ENCODE peak calls at places on chromosomes 13 and 19, in seven cellular contexts. B is foreskin keratinocyte; J is substantia nigra; N is breast epithelium; A is A549; H is CD8-positive, alpha-beta T cell; T is uterus. Q is an unnamed sample.

GRCh38 chr19:58579473-58580142 is 6.5 kb upstream of the MZF1 start:
- DNase-seq in B (no peak), J (no peak), H (no peak), A (no peak), N (no peak), T (no peak), Q (no peak)

GRCh38 chr13:45928843-45929242 is 77.3 kb upstream of the SIAH3 start:
- DNase-seq in B (no peak), H (no peak), A (no peak), T (no peak), N (no peak), J (no peak), Q (no peak)

GRCh38 chr19:49364083-49364687 is 508 bp downstream of the DKKL1 start:
- DNase-seq in N (no peak), T (peak), H (no peak), J (no peak), A (no peak), B (no peak), Q (no peak)

GRCh38 chr19:28208745-28209144 is 1004.2 kb downstream of the UQCRFS1 start:
- DNase-seq in J (no peak), A (no peak), B (no peak), N (no peak), H (no peak), T (no peak), Q (no peak)

GRCh38 chr13:65091031-65091430 is 2139.1 kb downstream of the PCDH9 start:
- DNase-seq in A (no peak), N (no peak), J (no peak), B (no peak), H (no peak), T (no peak), Q (no peak)

GRCh38 chr19:43662487-43662886 is 7.5 kb downstream of the PLAUR start:
- DNase-seq in N (no peak), B (no peak), T (no peak), J (no peak), A (no peak), H (no peak), Q (no peak)

GRCh38 chr19:11482384-11483050 is 1.7 kb upstream of the ELAVL3 start:
- DNase-seq in J (peak), A (peak), H (peak), N (peak), T (peak), B (peak), Q (peak)

GRCh38 chr13:50286376-50286775 is 271.1 kb downstream of the KCNRG start:
- DNase-seq in A (no peak), N (no peak), B (no peak), H (no peak), T (no peak), J (no peak), Q (no peak)

DNA sequence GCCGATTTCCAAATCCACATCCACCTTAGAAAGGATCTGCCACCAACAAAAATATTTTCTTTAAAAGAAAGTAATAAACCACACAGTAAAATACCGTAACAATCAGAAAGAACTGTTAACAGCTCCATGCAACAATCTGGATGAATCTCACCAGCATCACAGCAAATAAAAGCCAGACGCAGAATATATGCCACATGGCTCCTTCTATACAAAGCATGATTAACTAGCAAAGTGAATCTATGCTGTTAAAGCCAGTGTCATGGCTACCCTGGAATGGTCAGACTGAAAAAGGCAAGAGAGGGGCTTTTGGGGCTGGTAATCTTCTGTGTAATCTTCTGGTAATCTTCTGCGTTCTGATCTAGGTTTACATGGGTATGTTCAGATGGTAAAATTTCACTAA is 81.3 kb downstream of the SACS start:
- DNase-seq in N (no peak), A (no peak), B (no peak), H (no peak), J (no peak), T (no peak), Q (no peak)
- H3K27ac ChIP-seq in N (no peak), A (no peak), B (no peak), H (no peak), J (no peak), T (no peak), Q (no peak)

DNA sequence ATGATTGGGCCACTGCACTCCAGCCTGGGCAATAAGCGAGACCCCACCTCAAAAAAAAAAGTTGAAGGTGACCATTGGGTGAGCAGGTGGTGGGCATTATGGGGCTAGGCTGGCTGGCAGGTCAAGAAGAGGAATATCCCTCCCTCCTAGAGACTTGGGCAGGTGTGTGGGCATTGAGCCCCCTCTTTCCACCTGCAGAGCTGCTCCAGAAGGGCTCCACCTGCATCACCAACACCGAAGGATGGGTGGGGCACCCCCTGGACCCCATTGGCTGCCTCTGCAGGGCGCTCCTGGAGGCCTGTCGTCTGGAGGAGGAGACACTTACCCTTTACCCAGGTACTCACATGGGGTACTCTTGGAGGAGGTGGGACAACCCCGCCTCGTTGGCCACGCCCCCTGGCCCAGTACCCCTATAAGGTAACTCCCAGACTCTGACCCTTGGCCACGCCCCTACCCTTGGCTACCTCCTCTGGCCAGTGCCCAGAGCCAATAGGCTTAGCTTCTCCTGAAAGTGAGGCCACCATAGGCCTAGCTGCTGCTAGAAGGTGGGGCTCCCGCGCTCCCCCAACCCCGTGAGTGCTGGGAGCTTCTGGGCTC is 21.9 kb downstream of the ZSWIM4 start:
- DNase-seq in A (peak), B (no peak), T (no peak), J (no peak), H (peak), N (no peak), Q (peak)
- H3K27ac ChIP-seq in A (no peak), B (no peak), T (no peak), J (no peak), H (no peak), N (no peak), Q (no peak)

DNA sequence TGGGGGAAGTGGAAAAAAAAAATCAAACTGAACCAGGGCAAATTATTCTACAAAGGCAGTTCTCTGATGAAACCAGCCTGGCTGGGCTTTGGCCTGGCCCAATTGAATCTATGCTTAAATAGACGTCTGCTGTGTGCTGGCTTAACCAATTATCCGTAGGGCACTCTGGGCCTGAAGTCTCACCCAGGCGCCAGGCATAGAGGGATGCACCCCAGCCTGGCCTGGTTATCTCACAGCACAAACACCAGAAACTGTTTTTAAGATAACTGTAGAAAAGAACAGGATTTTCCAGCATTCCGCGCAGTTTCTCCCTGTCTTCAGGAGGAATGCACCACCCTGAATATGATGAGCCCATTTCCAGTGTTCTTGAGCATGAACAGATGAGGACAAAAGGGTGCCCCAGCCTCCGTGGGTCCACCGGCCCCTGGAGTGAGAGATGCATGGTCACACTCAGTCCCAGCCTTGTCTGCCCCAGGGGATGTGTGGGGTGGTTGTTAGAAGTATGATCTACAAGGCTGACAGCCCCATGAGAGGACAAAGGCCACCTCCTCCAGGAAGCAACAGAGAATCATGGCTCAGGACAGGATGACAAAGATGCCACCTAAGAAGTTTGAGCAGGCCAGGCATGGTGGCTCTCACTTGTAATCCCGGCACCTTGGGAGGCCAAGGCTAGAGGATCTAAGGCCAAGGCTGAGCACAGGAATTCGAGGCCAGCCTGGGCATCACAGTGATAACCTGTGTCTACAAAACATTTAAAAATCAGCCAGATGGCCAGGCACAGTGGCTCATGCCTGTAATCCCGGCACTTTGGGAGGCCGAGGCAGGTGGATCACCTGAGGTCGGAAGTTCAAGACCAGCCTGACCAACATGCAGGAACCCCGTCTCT is 50.2 kb downstream of the PEPD start:
- DNase-seq in H (no peak), A (no peak), T (no peak), B (no peak), J (no peak), N (no peak), Q (no peak)
- H3K27ac ChIP-seq in H (no peak), A (no peak), T (no peak), B (no peak), J (no peak), N (no peak), Q (no peak)

GRCh38 chr19:3133793-3134116 is 2.1 kb upstream of the GNA15 start:
- DNase-seq in T (no peak), H (no peak), B (no peak), J (no peak), N (no peak), A (no peak), Q (no peak)
- H3K27ac ChIP-seq in T (no peak), H (peak), B (no peak), J (peak), N (peak), A (no peak), Q (peak)

DNA sequence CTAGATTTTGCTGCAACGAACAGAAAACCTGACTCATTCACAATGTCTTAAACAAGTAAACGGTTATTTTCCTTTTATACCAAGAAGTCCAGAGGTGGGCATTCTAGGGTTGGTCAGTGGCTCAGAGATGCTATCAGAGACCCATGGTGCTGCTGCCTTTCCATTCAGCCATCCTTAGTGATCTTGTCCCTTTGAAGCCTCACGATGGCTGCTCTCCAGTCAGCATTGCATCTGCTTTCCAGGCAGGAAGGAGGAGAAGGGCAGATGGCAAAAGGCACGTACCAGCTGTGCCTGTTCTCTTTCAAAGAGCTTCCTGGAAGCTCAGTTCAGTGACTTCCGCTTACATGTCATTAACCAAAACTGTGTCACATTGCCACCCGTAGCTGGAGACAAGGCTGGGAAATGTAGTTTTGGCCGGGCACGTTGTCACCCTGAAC is 30.1 kb downstream of the WDFY2 start:
- DNase-seq in J (peak), N (no peak), A (no peak), T (peak), H (peak), B (no peak), Q (no peak)
- H3K27ac ChIP-seq in J (peak), N (peak), A (no peak), T (no peak), H (peak), B (no peak), Q (peak)

GRCh38 chr13:48476215-48476614 is 56.7 kb downstream of the RCBTB2 start:
- DNase-seq in B (no peak), N (no peak), T (no peak), A (no peak), J (no peak), H (no peak), Q (no peak)

GRCh38 chr13:48475230-48475629 is 57.6 kb downstream of the RCBTB2 start:
- DNase-seq in B (no peak), H (no peak), A (no peak), J (no peak), T (no peak), N (no peak), Q (no peak)

GRCh38 chr13:48476674-48477073 is 56.2 kb downstream of the RCBTB2 start:
- DNase-seq in T (no peak), N (no peak), A (no peak), H (no peak), J (no peak), B (no peak), Q (no peak)

GRCh38 chr13:48478401-48478800 is 54.5 kb downstream of the RCBTB2 start:
- DNase-seq in B (no peak), H (no peak), A (no peak), T (no peak), N (no peak), J (no peak), Q (no peak)

GRCh38 chr13:48477191-48477855 is 55.6 kb downstream of the RCBTB2 start:
- DNase-seq in A (no peak), T (no peak), H (no peak), J (no peak), N (no peak), B (no peak), Q (no peak)
- H3K27ac ChIP-seq in A (no peak), T (no peak), H (no peak), J (no peak), N (no peak), B (no peak), Q (no peak)

GRCh38 chr13:44312898-44313551 is 60.6 kb upstream of the SERP2 start:
- DNase-seq in B (peak), J (no peak), T (no peak), N (no peak), A (peak), H (no peak), Q (no peak)

GRCh38 chr13:44312131-44312530 is 61.5 kb upstream of the SERP2 start:
- DNase-seq in T (no peak), A (no peak), J (no peak), H (no peak), B (no peak), N (no peak), Q (no peak)

GRCh38 chr13:44313674-44314073 is 60.0 kb upstream of the SERP2 start:
- DNase-seq in N (no peak), J (no peak), A (peak), H (no peak), B (peak), T (no peak), Q (no peak)

GRCh38 chr13:44309771-44310767 is 63.6 kb upstream of the SERP2 start:
- DNase-seq in A (peak), T (no peak), H (no peak), B (no peak), N (no peak), J (peak), Q (no peak)

DNA sequence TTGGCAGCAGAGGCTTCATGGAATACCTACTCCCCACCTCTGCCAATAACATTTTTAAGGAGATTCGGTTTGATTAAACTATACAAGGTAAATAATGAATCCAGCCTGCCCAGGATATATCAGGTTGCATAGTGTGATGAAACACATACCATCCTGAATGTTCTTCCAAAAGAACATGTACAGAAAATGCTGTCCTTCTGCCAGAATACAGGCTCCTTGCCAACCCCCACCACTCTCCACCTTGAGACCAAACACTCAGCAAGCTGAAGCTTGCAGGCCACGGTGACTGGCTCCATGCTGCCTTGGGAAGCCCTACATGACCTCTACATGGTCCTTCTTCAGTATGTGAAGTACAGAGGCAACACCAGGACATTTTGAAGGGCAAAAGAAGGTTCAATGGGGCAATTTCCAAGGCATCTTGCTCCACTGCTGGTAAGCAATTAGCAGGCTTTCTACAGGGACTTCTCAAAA is 62.6 kb upstream of the SERP2 start:
- DNase-seq in J (no peak), A (peak), N (peak), H (no peak), T (no peak), B (peak), Q (peak)
- H3K27ac ChIP-seq in J (no peak), A (peak), N (peak), H (no peak), T (no peak), B (peak), Q (peak)

DNA sequence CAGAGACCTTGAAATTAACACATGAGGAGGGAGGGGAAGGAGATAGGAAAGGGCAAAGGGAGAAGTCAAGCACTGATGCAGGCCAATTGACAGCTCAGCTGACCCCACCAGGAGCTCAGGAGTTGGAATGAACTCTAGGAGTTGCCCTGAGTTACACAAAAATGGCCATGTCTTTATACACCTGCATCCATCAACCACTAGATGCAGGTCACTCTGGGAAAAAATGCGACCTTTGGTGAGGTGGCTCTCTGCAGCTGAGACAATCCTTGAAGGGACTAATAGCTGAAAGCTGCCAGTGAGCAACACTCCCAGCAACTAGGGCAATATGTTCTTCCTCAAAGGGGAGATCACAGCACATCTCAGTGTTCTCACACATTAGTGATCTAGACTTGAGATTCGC is 222.8 kb downstream of the RBM26 start:
- DNase-seq in J (no peak), H (no peak), A (no peak), B (no peak), N (no peak), T (no peak), Q (no peak)
- H3K27ac ChIP-seq in J (no peak), H (no peak), A (no peak), B (no peak), N (no peak), T (no peak), Q (no peak)

GRCh38 chr19:13899393-13899792 is 6.5 kb downstream of the BRME1 start:
- DNase-seq in H (no peak), B (no peak), A (no peak), N (no peak), J (no peak), T (no peak), Q (no peak)
- H3K27ac ChIP-seq in H (no peak), B (no peak), A (no peak), N (no peak), J (no peak), T (no peak), Q (no peak)

Q was measured in lung.